ENCODE peak calls at places on chromosomes 16 and 17, in four cellular contexts. T is breast epithelium, L is substantia nigra, W is progenitor cell of endocrine pancreas. E is an unnamed sample.

GRCh38 chr17:62778990-62779681 is 29.0 kb downstream of the MARCHF10 start:
- DNase-seq in T (peak), L (no peak), W (no peak), E (peak)

GRCh38 chr16:69187387-69187890 is 475 bp downstream of the SNTB2 start:
- DNase-seq in T (peak), L (peak), W (peak), E (no peak)

GRCh38 chr16:85563515-85564276 is 49.4 kb upstream of the GSE1 start:
- DNase-seq in T (no peak), L (no peak), W (no peak), E (peak)

GRCh38 chr16:81693467-81694303 is 85.4 kb upstream of the PLCG2 start:
- DNase-seq in T (no peak), L (no peak), W (no peak), E (no peak)

GRCh38 chr17:3557768-3558583 is at the start of gene TRPV3:
- DNase-seq in T (no peak), L (no peak), W (no peak), E (no peak)

GRCh38 chr16:84643180-84643583 is 5.1 kb upstream of the KLHL36 start:
- DNase-seq in T (no peak), L (no peak), W (no peak), E (peak)

GRCh38 chr17:18002171-18002570 is 29.5 kb downstream of the DRC3 start:
- DNase-seq in T (no peak), L (no peak), W (no peak), E (no peak)

GRCh38 chr16:85436207-85436606 is 176.9 kb upstream of the GSE1 start:
- DNase-seq in T (no peak), L (no peak), W (no peak), E (no peak)

GRCh38 chr17:61330174-61331150 is 69.2 kb upstream of the TBX2 start:
- DNase-seq in T (no peak), L (no peak), W (no peak), E (no peak)

GRCh38 chr17:82235775-82236141 is 6.9 kb downstream of the SLC16A3 start:
- DNase-seq in T (no peak), L (no peak), W (no peak), E (no peak)

GRCh38 chr16:66701061-66701460 is 4.5 kb upstream of the CMTM4 start:
- DNase-seq in T (no peak), L (no peak), W (no peak), E (peak)

GRCh38 chr17:40726919-40727318 is 23.4 kb upstream of the KRT24 start:
- DNase-seq in T (no peak), L (no peak), W (no peak), E (peak)

E was measured in choroid plexus epithelial cell.